ENCODE peak calls at places on chromosomes 4 and X, in nine cellular contexts. S is choroid plexus epithelial cell; D is T-helper 2 cell; J is left ventricle myocardium inferior; K is AG09309; N is stimulated activated CD4-positive, alpha-beta T cell treated with anti-CD3 and anti-CD28 coated beads, Interleukin-4, amount 100 ng/mL, for 48 hours; Y is activated naive CD4-positive, alpha-beta T cell treated with anti-CD3 and anti-CD28 coated beads for 36 hours; Z is neural crest cell; A is ELR. I is an unnamed sample.
A peak's percentile ranks its signal among the peaks of the same experiment; 100 is the strongest.

GRCh38 chrX:154317391-154318000 is 21.9 kb downstream of the TKTL1 start:
- DNase-seq in A (peak; percentile 56), K (no peak), Y (no peak), Z (peak; percentile 29), D (no peak), J (no peak), N (no peak), S (peak; percentile 28), I (peak; percentile 18)

GRCh38 chr4:6731301-6731641 is 15.3 kb downstream of the BLOC1S4 start:
- DNase-seq in K (no peak), S (no peak), J (no peak), A (no peak), Y (no peak), D (no peak), Z (no peak), N (no peak), I (no peak)

GRCh38 chrX:32644476-32644875 is 566.9 kb downstream of the DMD start:
- DNase-seq in J (no peak), D (no peak), Z (no peak), Y (no peak), S (no peak), K (no peak), N (no peak), A (no peak), I (no peak)

GRCh38 chr4:41865306-41865980 is 69.8 kb upstream of the TMEM33 start:
- DNase-seq in Y (no peak), N (no peak), J (no peak), A (no peak), S (no peak), D (no peak), Z (no peak), K (no peak), I (peak; percentile 10)

GRCh38 chr4:7717946-7718490 is 221.6 kb downstream of the AFAP1 start:
- DNase-seq in J (no peak), A (no peak), N (no peak), Y (no peak), S (no peak), D (no peak), K (no peak), Z (no peak), I (no peak)

GRCh38 chr4:53734584-53735363 is 143.5 kb upstream of the LNX1 start:
- DNase-seq in J (no peak), S (peak; percentile 56), Y (no peak), Z (no peak), A (peak; percentile 73), D (no peak), K (peak; percentile 46), N (no peak), I (peak; percentile 25)

GRCh38 chr4:28654618-28655017 is 1794.0 kb downstream of the STIM2 start:
- DNase-seq in N (no peak), Y (no peak), D (no peak), A (peak; percentile 49), K (no peak), J (no peak), S (peak; percentile 6), Z (no peak), I (no peak)

GRCh38 chr4:38078590-38079381 is 118.6 kb downstream of the PTTG2 start:
- DNase-seq in Z (no peak), N (no peak), K (no peak), A (peak; percentile 83), S (peak; percentile 94), J (no peak), Y (peak; percentile 21), D (no peak), I (peak; percentile 97)

GRCh38 chr4:101211146-101211553 is 136.2 kb downstream of the PPP3CA start:
- DNase-seq in Y (no peak), S (no peak), N (no peak), J (no peak), K (peak; percentile 20), A (peak; percentile 25), Z (no peak), D (no peak), I (peak; percentile 45)

GRCh38 chr4:6902318-6903042 is 7.1 kb upstream of the TBC1D14 start:
- DNase-seq in K (no peak), Y (no peak), S (no peak), J (no peak), A (no peak), N (no peak), D (no peak), Z (no peak), I (no peak)

GRCh38 chr4:25107827-25108516 is 52.3 kb downstream of the SEPSECS start:
- DNase-seq in A (no peak), S (no peak), J (peak; percentile 58), Z (no peak), D (no peak), N (no peak), Y (no peak), K (no peak), I (no peak)

GRCh38 chr4:602559-602942 is 22.8 kb upstream of the PDE6B start:
- DNase-seq in N (peak; percentile 84), A (peak; percentile 33), Z (peak; percentile 40), K (no peak), D (peak; percentile 20), J (no peak), Y (peak; percentile 86), S (peak; percentile 16), I (peak; percentile 18)

GRCh38 chr4:74152841-74153240 is 5.1 kb upstream of the MTHFD2L start:
- DNase-seq in Z (no peak), J (no peak), Y (no peak), D (no peak), K (no peak), N (no peak), S (no peak), A (no peak), I (peak; percentile 38)

GRCh38 chr4:20022471-20022870 is 229.2 kb upstream of the SLIT2 start:
- DNase-seq in A (no peak), D (no peak), N (no peak), Z (no peak), K (no peak), J (no peak), Y (no peak), S (no peak), I (no peak)

GRCh38 chrX:117808413-117808812 is 308.2 kb downstream of the KLHL13 start:
- DNase-seq in Y (no peak), K (no peak), N (no peak), D (no peak), S (no peak), A (no peak), Z (no peak), J (no peak), I (no peak)

GRCh38 chr4:132195181-132195580 is 953.9 kb upstream of the PCDH10 start:
- DNase-seq in Y (no peak), Z (no peak), K (no peak), N (no peak), S (peak; percentile 54), D (no peak), A (peak; percentile 37), J (no peak), I (peak; percentile 12)

GRCh38 chr4:82745173-82745842 is 53.3 kb downstream of the SCD5 start:
- DNase-seq in J (no peak), N (no peak), K (peak; percentile 42), Z (no peak), S (peak; percentile 86), A (peak; percentile 87), Y (no peak), D (no peak), I (no peak)

GRCh38 chr4:186161138-186161537 is 30.2 kb upstream of the CYP4V2 start:
- DNase-seq in D (no peak), N (no peak), A (no peak), Y (peak; percentile 63), K (no peak), Z (no peak), S (no peak), J (no peak), I (no peak)

I was measured in fibroblast of villous mesenchyme.